ENCODE peak calls at places on chromosomes 5 and 9, in ten cellular contexts. P is fibroblast of pulmonary artery; A is gastrocnemius medialis; C is lung; Z is CD14-positive monocyte; M is GM13977; B is fibroblast of mammary gland; Y is NB4; R is Calu3; J is CD8-positive, alpha-beta T cell. O is an unnamed sample.

GRCh38 chr5:39891376-39891775 is 466.6 kb upstream of the DAB2 start:
- DNase-seq in P (peak), Y (no peak), C (no peak), A (no peak), B (peak), R (no peak), J (no peak), M (no peak), Z (no peak), O (no peak)

GRCh38 chr5:174571662-174572397 is 152.6 kb upstream of the MSX2 start:
- DNase-seq in B (peak), Y (no peak), C (peak), J (no peak), P (peak), Z (no peak), A (peak), M (no peak), R (peak), O (no peak)

GRCh38 chr5:150488519-150489357 is 19.2 kb upstream of the NDST1 start:
- DNase-seq in Y (peak), M (no peak), B (peak), P (peak), R (no peak), A (no peak), C (peak), Z (peak), J (no peak), O (peak)

GRCh38 chr9:109244179-109245132 is 76.4 kb downstream of the EPB41L4B start:
- DNase-seq in M (peak), Y (peak), R (peak), P (peak), B (peak), J (peak), C (peak), Z (no peak), A (peak), O (peak)

GRCh38 chr5:10124287-10124686 is 125.4 kb downstream of the ATPSCKMT start:
- DNase-seq in Y (no peak), A (no peak), J (no peak), M (no peak), C (no peak), B (no peak), P (no peak), Z (no peak), R (no peak), O (no peak)

GRCh38 chr9:113577525-113578261 is 114.2 kb downstream of the RGS3 start:
- DNase-seq in A (no peak), Z (no peak), R (no peak), P (peak), C (no peak), B (peak), M (no peak), J (no peak), Y (peak), O (no peak)

GRCh38 chr9:123049589-123050222 is 16.2 kb downstream of the GPR21 start:
- DNase-seq in J (no peak), Z (no peak), R (no peak), Y (no peak), B (peak), M (no peak), A (no peak), P (peak), C (peak), O (no peak)

GRCh38 chr5:33659526-33660169 is 218.9 kb downstream of the TARS1 start:
- DNase-seq in B (peak), R (no peak), M (no peak), Y (no peak), Z (no peak), J (no peak), C (no peak), A (no peak), P (no peak), O (no peak)

GRCh38 chr5:88515881-88516819 is 247.5 kb upstream of the TMEM161B start:
- DNase-seq in B (no peak), J (no peak), A (no peak), P (no peak), M (no peak), R (no peak), C (no peak), Z (no peak), Y (no peak), O (no peak)

GRCh38 chr5:34915139-34915855 is at the start of the genes BRIX1 and RAD1:
- DNase-seq in M (peak), Z (peak), A (peak), C (peak), R (peak), Y (peak), J (peak), B (peak), P (peak), O (peak)
- TF ChIP-seq CTCF in M (peak), Z (no peak), A (peak), C (no peak), R (no peak), Y (no peak), J (no peak), B (no peak), P (no peak), O (no peak)

GRCh38 chr9:86636614-86637013 is 282.4 kb upstream of the TUT7 start:
- DNase-seq in J (no peak), Z (no peak), M (no peak), Y (no peak), C (no peak), R (no peak), A (no peak), B (no peak), P (no peak), O (no peak)

GRCh38 chr9:86634501-86634900 is 280.3 kb upstream of the TUT7 start:
- DNase-seq in P (no peak), A (no peak), M (no peak), B (no peak), Y (no peak), Z (no peak), J (no peak), C (no peak), R (no peak), O (no peak)

GRCh38 chr9:86632537-86632936 is 278.3 kb upstream of the TUT7 start:
- DNase-seq in Z (no peak), B (no peak), C (no peak), R (no peak), P (no peak), Y (no peak), M (no peak), J (no peak), A (no peak), O (no peak)

GRCh38 chr9:86636051-86636450 is 281.8 kb upstream of the TUT7 start:
- DNase-seq in C (no peak), R (no peak), J (no peak), M (no peak), P (no peak), Y (no peak), A (no peak), Z (no peak), B (no peak), O (no peak)

GRCh38 chr9:86633904-86634303 is 279.7 kb upstream of the TUT7 start:
- DNase-seq in C (no peak), J (no peak), R (no peak), A (no peak), M (no peak), P (no peak), Z (no peak), Y (no peak), B (no peak), O (no peak)
- TF ChIP-seq CTCF in C (no peak), J (no peak), R (no peak), A (no peak), M (no peak), P (no peak), Z (no peak), Y (no peak), B (no peak), O (no peak)

GRCh38 chr5:168086104-168086610 is 205.3 kb upstream of the WWC1 start:
- DNase-seq in A (no peak), P (no peak), C (no peak), J (no peak), Z (no peak), M (no peak), R (peak), Y (no peak), B (no peak), O (no peak)
- TF ChIP-seq CTCF in A (no peak), P (no peak), C (no peak), J (no peak), Z (no peak), M (no peak), R (peak), Y (no peak), B (no peak), O (no peak)

DNA sequence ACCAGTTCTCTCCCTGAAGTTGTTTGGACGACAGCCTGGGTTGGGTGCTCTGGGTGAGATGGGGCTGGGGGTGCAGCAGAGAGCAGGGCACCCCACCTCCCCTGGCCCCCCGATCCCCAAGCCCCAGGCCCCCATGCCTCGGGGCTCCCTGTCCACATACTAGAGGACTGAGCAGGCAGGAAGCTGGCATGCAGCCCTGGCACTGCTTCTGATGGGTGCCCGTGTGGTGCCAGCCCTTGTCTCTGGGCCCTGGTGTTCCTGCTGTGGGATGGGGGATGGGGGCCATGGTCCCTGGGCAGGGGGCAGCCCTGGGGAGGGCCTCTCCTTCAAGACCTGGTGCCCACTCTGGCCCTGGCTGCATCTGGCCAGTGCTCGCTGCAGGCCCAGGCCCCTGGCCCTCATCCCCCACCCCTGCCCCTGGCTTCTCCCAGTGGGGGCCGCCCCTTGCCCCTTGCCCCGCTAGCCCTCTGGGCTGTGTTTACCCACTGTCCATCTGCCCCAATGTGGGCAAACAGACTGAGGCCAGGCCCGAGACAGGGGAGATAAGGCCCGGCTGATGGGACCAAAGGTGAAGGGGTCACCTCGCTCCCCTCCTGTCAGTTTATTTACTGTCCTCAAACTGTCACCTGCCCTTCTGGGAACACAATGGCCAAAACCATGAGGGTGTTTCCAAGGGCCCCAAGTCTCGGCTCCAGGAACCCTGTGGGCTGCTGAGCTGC is 67.3 kb upstream of the RXRA start:
- DNase-seq in P (no peak), Z (no peak), J (no peak), C (no peak), Y (no peak), R (no peak), B (no peak), A (no peak), M (no peak), O (no peak)
- TF ChIP-seq CTCF in P (no peak), Z (no peak), J (no peak), C (no peak), Y (no peak), R (no peak), B (no peak), A (no peak), M (no peak), O (no peak)

GRCh38 chr5:55993013-55993412 is 1.8 kb downstream of the IL6ST start:
- DNase-seq in C (no peak), Z (no peak), Y (peak), P (peak), M (no peak), J (no peak), A (peak), B (peak), R (no peak), O (peak)
- TF ChIP-seq CTCF in C (no peak), Z (no peak), Y (no peak), P (no peak), M (no peak), J (no peak), A (no peak), B (no peak), R (no peak), O (no peak)

GRCh38 chr5:173515526-173515925 is 100.9 kb downstream of the BOD1 start:
- DNase-seq in Z (no peak), P (peak), J (no peak), B (peak), Y (no peak), M (no peak), R (no peak), A (no peak), C (no peak), O (no peak)

GRCh38 chr5:173512637-173513435 is 103.6 kb downstream of the BOD1 start:
- DNase-seq in M (no peak), A (no peak), Y (no peak), J (no peak), C (no peak), Z (no peak), R (no peak), P (no peak), B (no peak), O (peak)

GRCh38 chr5:173514666-173515065 is 101.8 kb downstream of the BOD1 start:
- DNase-seq in J (no peak), Y (no peak), B (peak), Z (no peak), C (no peak), A (no peak), M (no peak), R (no peak), P (no peak), O (no peak)

GRCh38 chr5:173517648-173518047 is 98.8 kb downstream of the BOD1 start:
- DNase-seq in Z (no peak), J (no peak), Y (no peak), B (no peak), C (no peak), A (no peak), P (no peak), M (no peak), R (no peak), O (no peak)

DNA sequence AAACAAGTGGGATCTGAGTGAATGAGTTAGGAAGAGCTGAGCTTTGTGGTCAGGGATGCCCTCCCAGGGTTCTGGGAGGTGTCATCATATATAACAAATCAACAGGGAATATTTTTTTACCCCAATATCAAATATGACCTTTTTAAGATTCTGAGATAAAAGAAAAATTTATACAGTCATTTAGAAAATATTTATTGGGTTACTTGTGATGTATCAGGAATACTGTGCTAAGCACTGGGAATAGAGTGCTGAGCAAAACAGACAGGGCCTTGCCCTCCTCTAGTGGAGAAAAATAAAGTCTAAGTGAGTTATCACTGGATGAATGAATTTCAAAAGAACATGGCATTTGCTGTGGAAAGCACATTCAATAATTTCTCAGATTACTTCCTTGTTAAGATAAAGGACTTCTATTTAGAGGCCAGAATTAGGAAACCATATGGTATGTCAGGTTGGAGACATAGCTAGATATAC is 102.9 kb downstream of the BOD1 start:
- DNase-seq in A (no peak), C (no peak), B (peak), R (no peak), M (no peak), J (no peak), P (no peak), Z (no peak), Y (no peak), O (no peak)
- TF ChIP-seq CTCF in A (no peak), C (no peak), B (peak), R (no peak), M (no peak), J (no peak), P (no peak), Z (no peak), Y (no peak), O (no peak)

DNA sequence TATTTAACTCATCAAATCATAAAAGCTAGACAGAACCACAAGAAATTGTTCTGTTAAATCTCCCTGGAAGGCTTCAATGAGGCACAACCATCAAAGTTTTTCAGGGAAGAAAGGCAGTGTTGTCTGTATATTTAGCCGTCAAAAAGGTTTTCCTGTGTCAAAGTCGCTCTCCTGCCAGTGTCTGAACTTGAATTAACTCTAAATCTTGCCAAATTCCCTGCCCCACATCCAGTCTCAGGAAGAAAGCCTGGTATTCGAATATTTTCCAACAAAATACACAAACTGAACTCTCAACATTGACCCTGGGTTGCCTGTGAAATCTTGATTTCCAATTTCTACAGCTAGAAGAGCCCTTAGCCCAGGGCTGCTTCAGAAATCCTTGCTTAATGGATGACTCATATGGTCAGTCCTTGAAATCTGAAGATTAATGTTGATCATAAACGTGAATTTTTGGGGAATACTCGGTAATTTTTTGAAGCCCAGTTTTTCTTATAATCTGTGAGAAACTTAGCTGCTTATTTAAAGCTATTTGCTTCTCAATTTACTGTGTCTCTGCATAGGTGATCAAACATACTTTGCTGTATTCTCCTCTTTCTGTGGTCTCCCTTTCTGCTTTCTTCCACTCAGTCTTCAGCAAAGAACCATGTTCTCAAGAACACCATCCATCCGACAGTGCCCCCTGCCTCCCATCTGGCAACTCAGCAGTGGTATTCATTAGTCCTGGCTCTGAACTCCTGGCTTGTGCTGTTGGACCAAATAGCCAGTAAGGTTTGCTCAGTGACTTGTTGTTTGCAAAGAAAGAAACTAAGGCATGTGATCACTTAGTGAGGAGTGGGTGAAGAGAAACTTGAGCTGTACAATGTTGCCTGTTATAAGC is 58.9 kb downstream of the NREP start:
- DNase-seq in B (peak), A (no peak), Y (no peak), M (no peak), Z (no peak), R (no peak), P (peak), C (no peak), J (no peak), O (peak)
- TF ChIP-seq CTCF in B (peak), A (no peak), Y (no peak), M (no peak), Z (no peak), R (no peak), P (peak), C (no peak), J (no peak), O (no peak)

DNA sequence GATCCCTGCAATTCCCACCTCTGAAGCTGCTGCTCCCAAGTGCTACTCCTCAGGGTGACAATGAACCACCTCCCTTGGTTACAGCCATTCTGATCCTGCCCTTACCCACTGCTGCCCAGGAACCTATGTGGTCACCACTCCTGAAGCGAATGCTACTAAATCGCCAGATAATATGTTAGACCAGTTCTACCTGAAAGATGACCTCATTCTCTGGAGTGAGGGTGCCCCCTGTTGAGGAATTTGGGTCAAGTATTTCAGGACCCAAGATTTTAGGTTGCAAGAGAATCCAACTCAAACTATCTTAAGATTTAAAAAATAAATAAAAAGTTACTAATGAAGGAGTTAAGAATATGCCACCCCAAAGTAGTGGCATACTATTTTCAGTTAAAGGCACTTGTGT is 5.8 kb upstream of the SNAPC3 start:
- DNase-seq in J (peak), Y (peak), A (no peak), R (peak), P (peak), Z (no peak), B (peak), C (no peak), M (peak), O (peak)
- TF ChIP-seq CTCF in J (peak), Y (peak), A (no peak), R (peak), P (peak), Z (peak), B (peak), C (no peak), M (peak), O (peak)

GRCh38 chr9:73269430-73270101 is 117.9 kb downstream of the ANXA1 start:
- DNase-seq in J (no peak), Z (no peak), Y (peak), A (no peak), R (no peak), C (no peak), B (peak), M (no peak), P (peak), O (peak)
- TF ChIP-seq CTCF in J (no peak), Z (no peak), Y (no peak), A (no peak), R (no peak), C (no peak), B (peak), M (peak), P (peak), O (no peak)

GRCh38 chr9:120531683-120532300 is 48.2 kb downstream of the CDK5RAP2 start:
- DNase-seq in J (no peak), R (peak), Y (peak), P (peak), C (peak), M (peak), A (no peak), Z (no peak), B (peak), O (peak)
- TF ChIP-seq CTCF in J (no peak), R (no peak), Y (peak), P (peak), C (no peak), M (peak), A (no peak), Z (peak), B (peak), O (no peak)

O was measured in GM12865.